ENCODE peak calls at places on chromosomes 5 and 9, in five cellular contexts. D, E, Z, P and N are unnamed samples.

GRCh38 chr5:152125806-152126205 is 201.2 kb upstream of the GLRA1 start:
- DNase-seq in E (no peak), D (no peak), Z (no peak), P (no peak), N (no peak)

GRCh38 chr9:97354637-97355036 is 47.2 kb downstream of the CCDC180 start:
- DNase-seq in Z (no peak), D (no peak), E (no peak), P (no peak), N (no peak)

GRCh38 chr5:132526290-132526973 is 16.9 kb downstream of the IL5 start:
- DNase-seq in D (peak), E (peak), P (peak), Z (no peak), N (peak)

GRCh38 chr9:546797-547223 is 294.7 kb upstream of the DMRT1 start:
- DNase-seq in Z (no peak), P (peak), D (peak), E (no peak), N (no peak)

GRCh38 chr9:38017149-38017884 is 51.7 kb downstream of the SHB start:
- DNase-seq in E (no peak), P (peak), Z (peak), D (peak), N (no peak)

GRCh38 chr5:1003296-1003937 is 5.2 kb upstream of the NKD2 start:
- DNase-seq in D (no peak), E (peak), P (peak), Z (no peak), N (no peak)

GRCh38 chr5:129951039-129951438 is 46.8 kb downstream of the CHSY3 start:
- DNase-seq in D (no peak), Z (no peak), E (no peak), P (no peak), N (no peak)

GRCh38 chr5:959581-960531 is 48.7 kb upstream of the NKD2 start:
- DNase-seq in E (no peak), P (no peak), Z (no peak), D (no peak), N (no peak)

GRCh38 chr5:109412981-109413402 is 3.2 kb upstream of the PJA2 start:
- DNase-seq in D (no peak), E (no peak), Z (no peak), P (no peak), N (no peak)

GRCh38 chr5:96149546-96149945 is 187.9 kb upstream of the ELL2 start:
- DNase-seq in D (no peak), E (no peak), Z (no peak), P (peak), N (no peak)

GRCh38 chr9:8012986-8013385 is 213.4 kb upstream of the DMAC1 start:
- DNase-seq in D (no peak), Z (no peak), E (no peak), P (peak), N (no peak)

GRCh38 chr5:168578506-168579205 is 512 bp downstream of the PANK3 start:
- DNase-seq in P (peak), D (no peak), E (peak), Z (no peak), N (no peak)

GRCh38 chr5:172336264-172336663 is 52.7 kb upstream of the UBTD2 start:
- DNase-seq in Z (no peak), D (no peak), P (no peak), E (no peak), N (no peak)

GRCh38 chr9:77005216-77005615 is 14.2 kb upstream of the FOXB2 start:
- DNase-seq in E (no peak), Z (no peak), P (no peak), D (no peak), N (no peak)

GRCh38 chr5:14325369-14325768 is 182.2 kb downstream of the TRIO start:
- DNase-seq in Z (no peak), D (no peak), E (no peak), P (peak), N (no peak)

GRCh38 chr5:36417668-36418067 is 116.0 kb upstream of the RANBP3L start:
- DNase-seq in D (peak), P (no peak), E (no peak), Z (no peak), N (no peak)

GRCh38 chr5:1736889-1737711 is 62.5 kb downstream of the MRPL36 start:
- DNase-seq in Z (peak), P (no peak), E (no peak), D (no peak), N (no peak)

GRCh38 chr9:137550958-137551655 is 572 bp upstream of the MRPL41 start:
- DNase-seq in Z (peak), P (no peak), E (no peak), D (peak), N (no peak)

GRCh38 chr5:41929035-41929434 is 4.0 kb downstream of the FBXO4 start:
- DNase-seq in P (no peak), E (no peak), D (no peak), Z (no peak), N (no peak)

GRCh38 chr9:88173378-88173999 is 35.2 kb upstream of the SPATA31C2 start:
- DNase-seq in Z (no peak), P (peak), E (peak), D (peak), N (peak)

GRCh38 chr9:114351932-114352331 is 22.3 kb downstream of the ORM2 start:
- DNase-seq in Z (no peak), D (no peak), P (no peak), E (no peak), N (no peak)

GRCh38 chr9:92165472-92165871 is 50.3 kb upstream of the SPTLC1 start:
- DNase-seq in P (no peak), Z (no peak), E (no peak), D (no peak), N (no peak)

GRCh38 chr5:160159991-160160826 is 41.0 kb upstream of the PWWP2A start:
- DNase-seq in E (no peak), D (peak), Z (no peak), P (peak), N (peak)

GRCh38 chr5:138504799-138505198 is 38.2 kb downstream of the ETF1 start:
- DNase-seq in Z (peak), P (no peak), D (no peak), E (no peak), N (no peak)

GRCh38 chr5:146192571-146193043 is 10.2 kb upstream of the LARS1 start:
- DNase-seq in D (no peak), E (no peak), P (no peak), Z (no peak), N (no peak)

GRCh38 chr9:99026956-99027298 is 78.0 kb upstream of the TGFBR1 start:
- DNase-seq in P (no peak), E (no peak), D (no peak), Z (no peak), N (no peak)

GRCh38 chr9:99445377-99445891 is 223.4 kb downstream of the SEC61B start:
- DNase-seq in D (peak), E (no peak), P (peak), Z (peak), N (no peak)

GRCh38 chr5:976849-977751 is 31.5 kb upstream of the NKD2 start:
- DNase-seq in P (no peak), E (no peak), Z (no peak), D (no peak), N (no peak)

DNA sequence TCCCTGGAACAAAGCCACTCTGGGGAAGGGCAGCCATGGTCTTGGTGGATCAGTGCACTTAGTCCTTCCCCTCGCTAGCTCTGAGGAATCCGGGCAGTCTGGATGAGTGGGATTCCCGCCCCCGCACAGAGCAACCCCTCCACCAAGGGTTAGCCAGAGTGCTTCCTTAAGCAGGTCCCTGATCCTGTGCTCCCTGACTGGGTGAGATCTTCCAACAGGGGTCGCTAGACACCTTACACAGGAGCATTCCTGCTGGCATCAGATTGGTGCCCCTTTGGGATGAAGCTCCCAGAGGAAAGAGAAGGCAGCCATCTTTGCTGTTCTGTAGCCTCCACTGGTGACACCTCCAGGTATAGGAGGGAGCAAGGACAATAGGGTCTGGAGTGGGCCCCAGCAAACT is 228.8 kb downstream of the AP3B1 start:
- DNase-seq in E (no peak), D (no peak), Z (no peak), P (no peak), N (no peak)
- TF ChIP-seq CTCF in E (no peak), D (no peak), Z (no peak), P (no peak), N (peak)

GRCh38 chr9:105413486-105414068 is 34.3 kb upstream of the FSD1L start:
- DNase-seq in Z (no peak), P (peak), E (no peak), D (peak), N (no peak)
- TF ChIP-seq CTCF in Z (no peak), P (peak), E (no peak), D (peak), N (peak)

GRCh38 chr9:122143296-122143695 is 16.3 kb downstream of the NDUFA8 start:
- DNase-seq in Z (no peak), D (no peak), E (no peak), P (no peak), N (no peak)

GRCh38 chr9:122145462-122145861 is 14.1 kb downstream of the NDUFA8 start:
- DNase-seq in D (no peak), E (no peak), Z (no peak), P (no peak), N (no peak)

GRCh38 chr9:122141671-122142070 is 17.9 kb downstream of the NDUFA8 start:
- DNase-seq in Z (no peak), D (no peak), P (no peak), E (no peak), N (no peak)

GRCh38 chr9:122144006-122144405 is 15.6 kb downstream of the NDUFA8 start:
- DNase-seq in E (no peak), P (no peak), Z (no peak), D (no peak), N (no peak)

GRCh38 chr9:122144836-122145235 is 14.7 kb downstream of the NDUFA8 start:
- DNase-seq in P (peak), D (no peak), E (no peak), Z (no peak), N (no peak)
- TF ChIP-seq CTCF in P (peak), D (peak), E (peak), Z (no peak), N (peak)

GRCh38 chr5:170693701-170694100 is 89.8 kb upstream of the GABRP start:
- DNase-seq in Z (no peak), P (peak), E (no peak), D (peak), N (no peak)

GRCh38 chr5:170694911-170695310 is 88.6 kb upstream of the GABRP start:
- DNase-seq in P (no peak), D (no peak), Z (no peak), E (no peak), N (no peak)

GRCh38 chr5:170697031-170697430 is 86.5 kb upstream of the GABRP start:
- DNase-seq in Z (no peak), P (no peak), D (no peak), E (no peak), N (no peak)

GRCh38 chr5:170691623-170692022 is 91.9 kb upstream of the GABRP start:
- DNase-seq in E (no peak), D (no peak), Z (no peak), P (no peak), N (no peak)
- TF ChIP-seq CTCF in E (no peak), D (no peak), Z (no peak), P (no peak), N (no peak)

GRCh38 chr5:66242050-66242449 is 98.0 kb downstream of the SREK1 start:
- DNase-seq in D (no peak), P (no peak), E (no peak), Z (no peak), N (no peak)

GRCh38 chr5:66241136-66241825 is 97.2 kb downstream of the SREK1 start:
- DNase-seq in E (no peak), D (no peak), P (no peak), Z (no peak), N (no peak)

GRCh38 chr5:66238435-66238834 is 94.3 kb downstream of the SREK1 start:
- DNase-seq in P (no peak), Z (no peak), E (no peak), D (no peak), N (no peak)

GRCh38 chr5:66234241-66234640 is 90.1 kb downstream of the SREK1 start:
- DNase-seq in P (no peak), E (no peak), Z (no peak), D (no peak), N (no peak)

GRCh38 chr5:66239034-66239433 is 94.9 kb downstream of the SREK1 start:
- DNase-seq in Z (no peak), D (no peak), E (no peak), P (peak), N (no peak)
- TF ChIP-seq CTCF in Z (no peak), D (peak), E (no peak), P (peak), N (no peak)

DNA sequence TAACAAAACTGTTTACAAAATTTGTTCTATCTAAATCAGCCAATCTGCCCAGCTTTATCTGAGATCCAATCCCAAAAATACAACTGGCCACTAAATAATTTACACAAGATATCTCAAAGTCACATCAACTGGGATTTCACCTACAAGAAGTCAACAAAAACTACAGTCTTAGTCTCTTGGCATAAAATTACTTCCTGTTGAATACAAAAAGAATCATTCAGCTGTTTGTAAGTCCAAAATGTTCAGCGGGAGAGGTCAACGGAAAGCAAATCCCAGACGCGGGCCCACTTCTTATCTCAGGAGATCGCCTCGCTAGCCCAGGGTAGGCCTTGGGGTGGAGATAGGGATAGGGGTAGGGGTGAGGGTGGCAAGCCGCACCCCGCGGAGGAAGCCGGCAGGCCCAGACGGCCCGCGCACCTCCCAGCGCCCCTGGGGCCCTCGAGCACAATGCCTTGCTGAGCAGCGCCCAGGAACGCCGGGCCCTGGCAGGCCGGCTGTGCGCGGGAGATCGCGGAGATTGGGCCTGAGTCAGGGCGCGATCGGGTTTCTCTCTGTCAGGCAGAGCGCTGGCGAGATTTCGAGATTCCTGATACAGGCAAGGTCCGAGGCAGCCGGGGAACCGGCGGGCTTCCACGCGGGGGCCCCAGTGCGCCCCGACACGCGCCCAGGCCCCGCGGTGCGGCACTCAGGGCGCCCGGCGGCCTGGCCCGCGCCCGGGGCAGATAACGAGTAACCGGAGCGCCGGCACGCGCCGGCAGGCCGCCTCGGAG is 710 bp downstream of the HINT1 start:
- DNase-seq in E (peak), P (peak), D (peak), Z (peak), N (peak)
- TF ChIP-seq CTCF in E (no peak), P (peak), D (no peak), Z (no peak), N (peak)

GRCh38 chr9:89363311-89363670 is 45.0 kb downstream of the SECISBP2 start:
- DNase-seq in P (no peak), E (no peak), D (no peak), Z (no peak), N (no peak)
- TF ChIP-seq CTCF in P (no peak), E (no peak), D (no peak), Z (no peak), N (no peak)

DNA sequence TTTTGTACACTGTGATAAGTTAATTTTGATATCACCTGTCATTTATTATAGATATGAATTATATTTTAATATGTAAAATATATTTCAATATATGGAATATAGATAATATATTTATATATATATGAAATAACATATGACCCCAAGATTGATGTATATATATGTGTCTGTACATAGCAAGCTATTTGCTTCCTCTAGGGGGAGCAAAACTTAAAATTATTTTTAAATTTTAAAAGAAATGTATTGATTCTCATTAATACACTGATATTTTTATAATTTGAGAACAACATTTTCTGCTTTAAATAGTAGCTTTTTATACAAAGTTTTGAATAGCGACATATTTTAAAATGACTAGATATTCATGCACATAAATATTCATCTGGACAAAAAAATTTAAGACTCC is 272.0 kb downstream of the DMRTA1 start:
- DNase-seq in E (no peak), P (no peak), Z (no peak), D (no peak), N (no peak)
- TF ChIP-seq CTCF in E (peak), P (no peak), Z (no peak), D (no peak), N (no peak)

GRCh38 chr5:131005963-131006684 is 158.9 kb downstream of the HINT1 start:
- DNase-seq in E (no peak), P (peak), D (peak), Z (no peak), N (no peak)
- TF ChIP-seq CTCF in E (no peak), P (no peak), D (no peak), Z (no peak), N (no peak)